ENCODE peak calls at places on chromosome 15, in four cellular contexts. One of them, this sample, is unnamed.
A peak's percentile ranks its signal among the peaks of the same experiment; 100 is the strongest.

GRCh38 chr15:66834863-66835557 is 133.0 kb downstream of the SMAD6 start:
- DNase-seq in K562: no peak
- DNase-seq in GM12878: no peak
- DNase-seq in HepG2: no peak
- DNase-seq in this sample: peak; percentile 70

GRCh38 chr15:29124581-29125381 is 144.8 kb downstream of the NSMCE3 start:
- DNase-seq in K562: peak; percentile 33
- DNase-seq in GM12878: no peak
- DNase-seq in HepG2: no peak
- DNase-seq in this sample: no peak

GRCh38 chr15:75049392-75049791 is 26.0 kb downstream of the PPCDC start:
- DNase-seq in K562: no peak
- DNase-seq in GM12878: no peak
- DNase-seq in HepG2: no peak
- DNase-seq in this sample: no peak

GRCh38 chr15:101167791-101168462 is 83.9 kb downstream of the CHSY1 start:
- DNase-seq in K562: peak; percentile 96
- DNase-seq in GM12878: no peak
- DNase-seq in HepG2: peak; percentile 57
- DNase-seq in this sample: no peak

GRCh38 chr15:40991355-40991754 is 38.1 kb downstream of the CHAC1 start:
- DNase-seq in K562: no peak
- DNase-seq in GM12878: no peak
- DNase-seq in HepG2: no peak
- DNase-seq in this sample: no peak

GRCh38 chr15:31228980-31229826 is 97.4 kb upstream of the KLF13 start:
- DNase-seq in K562: no peak
- DNase-seq in GM12878: peak; percentile 91
- DNase-seq in HepG2: peak; percentile 58
- DNase-seq in this sample: peak; percentile 27

GRCh38 chr15:27392163-27392562 is 421.2 kb downstream of the GABRG3 start:
- DNase-seq in K562: no peak
- DNase-seq in GM12878: no peak
- DNase-seq in HepG2: no peak
- DNase-seq in this sample: no peak

GRCh38 chr15:84788500-84788899 is 28.7 kb upstream of the ALPK3 start:
- DNase-seq in K562: no peak
- DNase-seq in GM12878: no peak
- DNase-seq in HepG2: no peak
- DNase-seq in this sample: no peak

GRCh38 chr15:42344763-42345162 is 14.5 kb upstream of the CAPN3 start:
- DNase-seq in K562: no peak
- DNase-seq in GM12878: no peak
- DNase-seq in HepG2: no peak
- DNase-seq in this sample: no peak

GRCh38 chr15:85336870-85337269 is 43.5 kb upstream of the AKAP13 start:
- DNase-seq in K562: no peak
- DNase-seq in GM12878: no peak
- DNase-seq in HepG2: no peak
- DNase-seq in this sample: no peak

GRCh38 chr15:67836134-67836455 is 3.8 kb downstream of the RNU6-1 start:
- DNase-seq in K562: no peak
- DNase-seq in GM12878: no peak
- DNase-seq in HepG2: no peak
- DNase-seq in this sample: peak; percentile 47

GRCh38 chr15:27683126-27683525 is 416.0 kb downstream of the OCA2 start:
- DNase-seq in K562: no peak
- DNase-seq in GM12878: no peak
- DNase-seq in HepG2: no peak
- DNase-seq in this sample: no peak

GRCh38 chr15:68790910-68791309 is 29.8 kb downstream of the ANP32A start:
- DNase-seq in K562: no peak
- DNase-seq in GM12878: no peak
- DNase-seq in HepG2: no peak
- DNase-seq in this sample: no peak

GRCh38 chr15:32828507-32829186 is 110.8 kb downstream of the GREM1 start:
- DNase-seq in K562: no peak
- DNase-seq in GM12878: no peak
- DNase-seq in HepG2: no peak
- DNase-seq in this sample: no peak

GRCh38 chr15:48855501-48856440 is 22.2 kb upstream of the EID1 start:
- DNase-seq in K562: peak; percentile 40
- DNase-seq in GM12878: no peak
- DNase-seq in HepG2: peak; percentile 33
- DNase-seq in this sample: no peak

GRCh38 chr15:97692317-97693015 is 268.0 kb upstream of the ARRDC4 start:
- DNase-seq in K562: no peak
- DNase-seq in GM12878: no peak
- DNase-seq in HepG2: no peak
- DNase-seq in this sample: no peak

GRCh38 chr15:39399600-39399999 is 181.3 kb upstream of the THBS1 start:
- DNase-seq in K562: no peak
- DNase-seq in GM12878: no peak
- DNase-seq in HepG2: no peak
- DNase-seq in this sample: no peak

GRCh38 chr15:74653426-74654082 is 37.9 kb downstream of the CLK3 start:
- DNase-seq in K562: no peak
- DNase-seq in GM12878: no peak
- DNase-seq in HepG2: no peak
- DNase-seq in this sample: no peak

GRCh38 chr15:71057143-71057542 is 58.1 kb upstream of the THSD4 start:
- DNase-seq in K562: no peak
- DNase-seq in GM12878: no peak
- DNase-seq in HepG2: no peak
- DNase-seq in this sample: no peak

GRCh38 chr15:77457619-77458265 is 37.1 kb downstream of the HMG20A start:
- DNase-seq in K562: no peak
- DNase-seq in GM12878: no peak
- DNase-seq in HepG2: no peak
- DNase-seq in this sample: no peak

GRCh38 chr15:79513916-79514315 is 81.8 kb downstream of the MINAR1 start:
- DNase-seq in K562: peak; percentile 47
- DNase-seq in GM12878: no peak
- DNase-seq in HepG2: no peak
- DNase-seq in this sample: no peak
- TF ChIP-seq NR2C2 in K562: no peak
- TF ChIP-seq NR2C2 in GM12878: no peak
- TF ChIP-seq NR2C2 in HepG2: no peak
- TF ChIP-seq NR2C2 in this sample: no peak

GRCh38 chr15:57358611-57359010 is 17.7 kb upstream of the CGNL1 start:
- DNase-seq in K562: no peak
- DNase-seq in GM12878: no peak
- DNase-seq in HepG2: no peak
- DNase-seq in this sample: no peak

GRCh38 chr15:57357796-57358195 is 18.5 kb upstream of the CGNL1 start:
- DNase-seq in K562: no peak
- DNase-seq in GM12878: no peak
- DNase-seq in HepG2: no peak
- DNase-seq in this sample: no peak

GRCh38 chr15:57356178-57356577 is 20.1 kb upstream of the CGNL1 start:
- DNase-seq in K562: no peak
- DNase-seq in GM12878: no peak
- DNase-seq in HepG2: no peak
- DNase-seq in this sample: no peak

GRCh38 chr15:57355259-57355658 is 21.0 kb upstream of the CGNL1 start:
- DNase-seq in K562: no peak
- DNase-seq in GM12878: no peak
- DNase-seq in HepG2: no peak
- DNase-seq in this sample: no peak

GRCh38 chr15:57356636-57357035 is 19.7 kb upstream of the CGNL1 start:
- DNase-seq in K562: no peak
- DNase-seq in GM12878: no peak
- DNase-seq in HepG2: peak; percentile 38
- DNase-seq in this sample: no peak
- TF ChIP-seq NR2C2 in K562: no peak
- TF ChIP-seq NR2C2 in GM12878: no peak
- TF ChIP-seq NR2C2 in HepG2: no peak
- TF ChIP-seq NR2C2 in this sample: no peak

GRCh38 chr15:80183291-80183690 is 30.5 kb downstream of the FAH start:
- DNase-seq in K562: no peak
- DNase-seq in GM12878: no peak
- DNase-seq in HepG2: no peak
- DNase-seq in this sample: no peak

GRCh38 chr15:80182611-80183210 is 29.9 kb downstream of the FAH start:
- DNase-seq in K562: no peak
- DNase-seq in GM12878: no peak
- DNase-seq in HepG2: no peak
- DNase-seq in this sample: no peak

GRCh38 chr15:80185152-80185551 is 32.4 kb downstream of the FAH start:
- DNase-seq in K562: no peak
- DNase-seq in GM12878: no peak
- DNase-seq in HepG2: no peak
- DNase-seq in this sample: no peak

GRCh38 chr15:80186066-80186465 is 33.3 kb downstream of the FAH start:
- DNase-seq in K562: no peak
- DNase-seq in GM12878: no peak
- DNase-seq in HepG2: no peak
- DNase-seq in this sample: no peak

DNA sequence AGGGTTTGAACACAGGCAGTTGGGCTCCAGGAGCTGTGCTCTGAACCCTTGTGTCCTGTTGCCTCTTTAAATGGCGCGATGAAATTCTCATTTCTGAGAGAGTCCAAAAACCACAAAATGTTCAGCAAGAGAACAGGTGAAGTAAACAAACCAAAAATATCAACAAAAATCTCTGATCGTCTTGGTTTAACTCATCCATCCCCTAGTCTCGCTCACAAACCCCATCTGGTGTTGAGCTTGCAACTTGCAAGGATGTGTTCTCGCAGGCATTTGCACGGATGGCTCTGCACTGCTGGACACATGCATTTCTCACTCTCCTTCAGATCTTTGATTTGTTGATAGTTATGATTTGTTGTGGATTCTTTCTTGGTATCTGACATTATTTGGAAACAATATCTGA is 31.1 kb downstream of the FAH start:
- DNase-seq in K562: no peak
- DNase-seq in GM12878: no peak
- DNase-seq in HepG2: no peak
- DNase-seq in this sample: no peak
- TF ChIP-seq NR2C2 in K562: no peak
- TF ChIP-seq NR2C2 in GM12878: no peak
- TF ChIP-seq NR2C2 in HepG2: no peak
- TF ChIP-seq NR2C2 in this sample: no peak

DNA sequence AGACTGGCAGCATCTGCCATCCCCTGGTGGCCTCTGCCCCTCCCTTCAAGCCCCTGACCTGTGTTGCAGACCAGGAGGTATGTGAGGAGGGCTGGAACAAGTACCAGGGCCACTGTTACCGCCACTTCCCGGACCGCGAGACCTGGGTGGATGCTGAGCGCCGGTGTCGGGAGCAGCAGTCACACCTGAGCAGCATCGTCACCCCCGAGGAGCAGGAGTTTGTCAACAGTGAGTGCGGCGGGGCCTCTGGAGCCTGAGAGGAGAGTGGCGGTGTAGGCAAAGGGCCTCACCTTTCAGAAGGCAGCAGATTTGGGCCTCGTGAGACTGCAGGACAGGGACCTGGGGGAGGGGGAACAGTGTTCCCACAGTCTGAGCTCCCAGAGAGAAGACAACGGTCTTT is 24.0 kb downstream of the HAPLN3 start:
- DNase-seq in K562: no peak
- DNase-seq in GM12878: no peak
- DNase-seq in HepG2: no peak
- DNase-seq in this sample: no peak
- TF ChIP-seq NR2C2 in K562: no peak
- TF ChIP-seq NR2C2 in GM12878: no peak
- TF ChIP-seq NR2C2 in HepG2: no peak
- TF ChIP-seq NR2C2 in this sample: no peak

DNA sequence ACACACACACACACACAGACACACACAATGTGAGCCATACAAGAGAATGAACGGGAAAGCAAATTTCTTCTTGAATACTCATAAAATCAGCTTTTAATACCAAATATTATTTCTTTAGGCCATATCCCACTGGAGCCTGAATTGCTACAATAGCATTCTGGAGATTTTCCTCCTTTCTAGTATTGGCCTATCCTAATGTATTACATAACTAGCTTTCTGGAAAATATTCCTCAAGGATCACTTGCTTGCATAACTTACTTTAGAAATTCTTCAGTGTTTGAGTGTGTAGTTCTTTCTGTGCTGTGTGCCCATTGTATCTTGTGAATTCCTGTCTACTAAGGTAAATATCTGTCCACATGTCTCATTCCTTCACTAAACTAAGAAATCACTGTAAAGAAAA is 351.0 kb upstream of the MCTP2 start:
- DNase-seq in K562: no peak
- DNase-seq in GM12878: no peak
- DNase-seq in HepG2: no peak
- DNase-seq in this sample: no peak
- TF ChIP-seq NR2C2 in K562: no peak
- TF ChIP-seq NR2C2 in GM12878: no peak
- TF ChIP-seq NR2C2 in HepG2: no peak
- TF ChIP-seq NR2C2 in this sample: no peak

GRCh38 chr15:24617646-24618045 is 57.9 kb upstream of the NPAP1 start:
- DNase-seq in K562: no peak
- DNase-seq in GM12878: no peak
- DNase-seq in HepG2: no peak
- DNase-seq in this sample: no peak

GRCh38 chr15:24627443-24627842 is 48.1 kb upstream of the NPAP1 start:
- DNase-seq in K562: no peak
- DNase-seq in GM12878: no peak
- DNase-seq in HepG2: no peak
- DNase-seq in this sample: no peak

DNA sequence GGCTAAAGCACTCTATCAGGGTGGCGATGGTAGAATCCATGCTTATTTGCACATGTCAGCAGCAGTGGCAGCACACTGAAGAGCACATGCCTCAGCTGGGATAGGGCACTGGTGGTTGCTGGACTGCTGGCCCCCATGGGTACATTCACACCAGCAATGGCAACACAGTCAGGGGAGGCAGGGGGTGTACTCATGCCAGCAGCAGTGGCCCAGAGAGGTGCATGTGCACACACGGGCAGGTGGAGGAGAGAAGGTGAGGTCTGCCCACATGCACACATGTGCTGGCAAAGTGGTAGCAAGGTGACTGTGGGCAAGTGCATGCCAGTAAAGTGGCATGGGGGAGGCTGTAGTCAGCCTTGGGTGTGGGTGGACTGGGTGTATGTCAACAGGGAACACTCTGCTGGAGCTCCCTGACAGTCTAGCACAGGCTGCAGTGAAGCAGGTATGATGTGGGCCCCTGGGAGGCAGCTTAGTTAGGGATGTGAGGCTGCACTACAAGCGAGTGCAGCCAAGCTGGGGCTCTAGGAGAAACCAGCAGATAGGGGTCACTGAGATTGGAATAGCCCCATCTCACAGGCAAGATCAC is 53.9 kb upstream of the NPAP1 start:
- DNase-seq in K562: no peak
- DNase-seq in GM12878: no peak
- DNase-seq in HepG2: no peak
- DNase-seq in this sample: no peak
- TF ChIP-seq NR2C2 in K562: no peak
- TF ChIP-seq NR2C2 in GM12878: no peak
- TF ChIP-seq NR2C2 in HepG2: no peak
- TF ChIP-seq NR2C2 in this sample: no peak

GRCh38 chr15:35596261-35596660 is 50.3 kb upstream of the DPH6 start:
- DNase-seq in K562: no peak
- DNase-seq in GM12878: no peak
- DNase-seq in HepG2: no peak
- DNase-seq in this sample: no peak

GRCh38 chr15:35595656-35596055 is 49.7 kb upstream of the DPH6 start:
- DNase-seq in K562: no peak
- DNase-seq in GM12878: no peak
- DNase-seq in HepG2: no peak
- DNase-seq in this sample: no peak
- TF ChIP-seq NR2C2 in K562: no peak
- TF ChIP-seq NR2C2 in GM12878: no peak
- TF ChIP-seq NR2C2 in HepG2: no peak
- TF ChIP-seq NR2C2 in this sample: no peak